ENCODE peak calls at places on chromosomes 16 and 17, in six cellular contexts. K, N, B, U, C and Q are unnamed samples.

GRCh38 chr16:31200821-31201510 is 1.6 kb downstream of the PYCARD start:
- DNase-seq in K (no peak), N (no peak), B (no peak), U (no peak), C (no peak), Q (peak; percentile 68)

GRCh38 chr16:31094088-31094423 is 541 bp downstream of the VKORC1 start:
- DNase-seq in K (no peak), N (no peak), B (no peak), U (no peak), C (no peak), Q (peak; percentile 33)

GRCh38 chr17:2929881-2930533 is 133.4 kb downstream of the OR1D5 start:
- DNase-seq in K (no peak), N (peak; percentile 71), B (peak; percentile 35), U (no peak), C (no peak), Q (peak; percentile 68)

GRCh38 chr17:66782866-66783265 is 52.1 kb upstream of the CACNG5 start:
- DNase-seq in K (no peak), N (no peak), B (no peak), U (no peak), C (no peak), Q (no peak)

GRCh38 chr17:77291591-77292386 is 151.0 kb downstream of the SEC14L1 start:
- DNase-seq in K (no peak), N (no peak), B (no peak), U (no peak), C (no peak), Q (no peak)

GRCh38 chr17:67759355-67760171 is 41.8 kb downstream of the NOL11 start:
- DNase-seq in K (no peak), N (no peak), B (peak; percentile 48), U (peak; percentile 28), C (no peak), Q (no peak)

GRCh38 chr16:49663081-49664057 is 192.5 kb downstream of the ZNF423 start:
- DNase-seq in K (no peak), N (no peak), B (peak; percentile 38), U (no peak), C (no peak), Q (peak; percentile 34)

GRCh38 chr17:72510454-72511016 is 389.7 kb downstream of the SOX9 start:
- DNase-seq in K (no peak), N (no peak), B (no peak), U (no peak), C (no peak), Q (no peak)

GRCh38 chr17:34750004-34750403 is 170.6 kb downstream of the TMEM132E start:
- DNase-seq in K (no peak), N (no peak), B (no peak), U (no peak), C (no peak), Q (no peak)

GRCh38 chr16:28984619-28985135 is at the start of gene LAT:
- DNase-seq in K (no peak), N (peak; percentile 40), B (no peak), U (no peak), C (no peak), Q (peak; percentile 33)

GRCh38 chr17:45222994-45223540 is 1.4 kb downstream of the FMNL1 start:
- DNase-seq in K (no peak), N (no peak), B (no peak), U (no peak), C (no peak), Q (peak; percentile 41)

GRCh38 chr17:3960764-3961163 is 3.5 kb downstream of the ATP2A3 start:
- DNase-seq in K (no peak), N (no peak), B (no peak), U (peak; percentile 31), C (no peak), Q (peak; percentile 67)

GRCh38 chr16:50067290-50067853 is 1.6 kb downstream of the HEATR3 start:
- DNase-seq in K (peak; percentile 7), N (no peak), B (no peak), U (peak; percentile 40), C (no peak), Q (peak; percentile 24)

GRCh38 chr17:59547131-59547915 is 18.1 kb upstream of the DHX40 start:
- DNase-seq in K (no peak), N (no peak), B (no peak), U (no peak), C (no peak), Q (no peak)

GRCh38 chr17:78996781-78997201 is 12.8 kb downstream of the CANT1 start:
- DNase-seq in K (no peak), N (no peak), B (no peak), U (no peak), C (no peak), Q (peak; percentile 30)

GRCh38 chr17:78781339-78782304 is at the start of gene CYTH1:
- DNase-seq in K (no peak), N (peak; percentile 45), B (peak; percentile 63), U (no peak), C (peak; percentile 15), Q (peak; percentile 46)

GRCh38 chr17:29149431-29150064 is 30.6 kb downstream of the MYO18A start:
- DNase-seq in K (no peak), N (no peak), B (no peak), U (no peak), C (no peak), Q (peak; percentile 48)

GRCh38 chr16:86824751-86825310 is 246.5 kb downstream of the FOXL1 start:
- DNase-seq in K (no peak), N (no peak), B (no peak), U (peak; percentile 54), C (no peak), Q (no peak)

GRCh38 chr16:84583995-84584394 is 33.9 kb downstream of the COTL1 start:
- DNase-seq in K (no peak), N (no peak), B (no peak), U (no peak), C (peak; percentile 22), Q (no peak)

GRCh38 chr17:29048440-29049360 is 5.8 kb downstream of the PIPOX start:
- DNase-seq in K (no peak), N (no peak), B (no peak), U (peak; percentile 63), C (no peak), Q (no peak)

GRCh38 chr16:67661101-67661661 is 421 bp downstream of the PARD6A start:
- DNase-seq in K (peak; percentile 53), N (no peak), B (no peak), U (no peak), C (no peak), Q (no peak)

GRCh38 chr16:30953511-30954124 is 3.9 kb upstream of the SETD1A start:
- DNase-seq in K (no peak), N (peak; percentile 56), B (no peak), U (no peak), C (peak; percentile 21), Q (peak; percentile 70)

GRCh38 chr16:57686577-57686976 is 8.0 kb upstream of the DRC7 start:
- DNase-seq in K (no peak), N (no peak), B (no peak), U (no peak), C (no peak), Q (no peak)

GRCh38 chr16:11602321-11602720 is 15.6 kb upstream of the LITAF start:
- DNase-seq in K (no peak), N (no peak), B (no peak), U (no peak), C (no peak), Q (no peak)

GRCh38 chr16:15757075-15757386 is 99.8 kb downstream of the MYH11 start:
- DNase-seq in K (no peak), N (no peak), B (no peak), U (no peak), C (no peak), Q (no peak)